ENCODE peak calls at places on chromosome 17, in eight cellular contexts. W is A549, D is WTC11, P is SK-N-SH, S is K562, G is GM12878, R is HepG2, O is H1. A is an unnamed sample.

GRCh38 chr17:7684856-7685532 is 2.3 kb downstream of the TP53 start:
- DNase-seq in W (no peak), D (no peak), P (no peak), S (no peak), G (no peak), R (no peak), O (no peak), A (no peak)

GRCh38 chr17:47820023-47820789 is 1.4 kb downstream of the OSBPL7 start:
- DNase-seq in W (no peak), D (no peak), P (no peak), S (peak; percentile 69), G (no peak), R (no peak), O (no peak), A (no peak)

GRCh38 chr17:63652106-63652505 is 29.9 kb downstream of the MAP3K3 start:
- DNase-seq in W (no peak), D (no peak), P (no peak), S (no peak), G (no peak), R (no peak), O (no peak), A (no peak)

GRCh38 chr17:16593356-16594102 is 24.5 kb upstream of the ZNF287 start:
- DNase-seq in W (no peak), D (no peak), P (no peak), S (no peak), G (no peak), R (peak; percentile 17), O (no peak), A (peak; percentile 22)

GRCh38 chr17:1294157-1294717 is 14.8 kb downstream of the TRARG1 start:
- DNase-seq in W (no peak), D (no peak), P (no peak), S (no peak), G (no peak), R (no peak), O (no peak), A (no peak)

GRCh38 chr17:46780003-46780373 is 38.5 kb downstream of the WNT3 start:
- DNase-seq in W (no peak), D (no peak), P (peak; percentile 30), S (no peak), G (no peak), R (no peak), O (no peak), A (no peak)

GRCh38 chr17:4944554-4945175 is 3.7 kb downstream of the PFN1 start:
- DNase-seq in W (no peak), D (no peak), P (no peak), S (no peak), G (no peak), R (no peak), O (no peak), A (no peak)

GRCh38 chr17:16269658-16270057 is 52.6 kb downstream of the PIGL start:
- DNase-seq in W (no peak), D (no peak), P (no peak), S (no peak), G (no peak), R (no peak), O (no peak), A (peak; percentile 87)

GRCh38 chr17:49497147-49498036 is 2.3 kb downstream of the NGFR start:
- DNase-seq in W (peak; percentile 48), D (peak; percentile 76), P (peak; percentile 84), S (no peak), G (no peak), R (no peak), O (peak; percentile 81), A (peak; percentile 22)

GRCh38 chr17:81666092-81666341 is 388 bp downstream of the OXLD1 start:
- DNase-seq in W (no peak), D (no peak), P (no peak), S (no peak), G (no peak), R (peak; percentile 36), O (no peak), A (peak; percentile 9)

GRCh38 chr17:49371178-49371834 is 9.3 kb upstream of the ZNF652 start:
- DNase-seq in W (no peak), D (peak; percentile 95), P (no peak), S (peak; percentile 59), G (no peak), R (no peak), O (peak; percentile 92), A (no peak)

DNA sequence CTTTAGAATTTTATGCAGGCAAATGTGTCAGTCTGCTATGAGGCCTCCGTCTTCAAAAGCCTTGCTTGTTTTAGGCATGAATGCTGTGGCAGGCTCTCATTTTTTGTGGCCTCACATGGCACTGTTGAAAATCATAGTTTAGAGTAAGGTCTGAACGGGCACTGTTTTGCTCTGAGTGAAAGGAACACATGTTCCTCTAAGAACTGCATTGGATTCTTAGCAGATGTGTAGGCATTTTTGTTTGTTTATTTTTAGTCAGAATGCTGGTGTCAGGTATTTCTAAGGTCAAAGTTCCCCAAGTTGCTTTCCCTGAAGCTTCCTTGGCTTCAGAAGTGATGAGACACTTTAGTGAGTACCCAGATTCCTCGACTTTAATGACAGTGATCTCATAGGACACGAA is 173.7 kb downstream of the HS3ST3B1 start:
- DNase-seq in W (no peak), D (no peak), P (no peak), S (no peak), G (no peak), R (no peak), O (no peak), A (no peak)
- TF ChIP-seq USF2 in W (no peak), D (no peak), P (no peak), S (no peak), G (no peak), R (no peak), O (no peak), A (no peak)

GRCh38 chr17:72119963-72120877 is 600 bp upstream of the SOX9 start:
- DNase-seq in W (peak; percentile 59), D (peak; percentile 46), P (peak; percentile 79), S (no peak), G (no peak), R (peak; percentile 79), O (peak; percentile 72), A (peak; percentile 91)
- TF ChIP-seq USF2 in W (no peak), D (no peak), P (no peak), S (no peak), G (no peak), R (no peak), O (no peak), A (no peak)

GRCh38 chr17:59373879-59374495 is 42.5 kb downstream of the YPEL2 start:
- DNase-seq in W (no peak), D (no peak), P (no peak), S (no peak), G (no peak), R (no peak), O (no peak), A (peak; percentile 62)

GRCh38 chr17:59369026-59369724 is 37.7 kb downstream of the YPEL2 start:
- DNase-seq in W (no peak), D (no peak), P (no peak), S (no peak), G (no peak), R (no peak), O (no peak), A (no peak)

GRCh38 chr17:59371426-59372099 is 40.1 kb downstream of the YPEL2 start:
- DNase-seq in W (no peak), D (no peak), P (no peak), S (no peak), G (no peak), R (peak; percentile 32), O (no peak), A (no peak)

GRCh38 chr17:59370580-59371299 is 39.3 kb downstream of the YPEL2 start:
- DNase-seq in W (no peak), D (no peak), P (no peak), S (no peak), G (no peak), R (no peak), O (no peak), A (no peak)

DNA sequence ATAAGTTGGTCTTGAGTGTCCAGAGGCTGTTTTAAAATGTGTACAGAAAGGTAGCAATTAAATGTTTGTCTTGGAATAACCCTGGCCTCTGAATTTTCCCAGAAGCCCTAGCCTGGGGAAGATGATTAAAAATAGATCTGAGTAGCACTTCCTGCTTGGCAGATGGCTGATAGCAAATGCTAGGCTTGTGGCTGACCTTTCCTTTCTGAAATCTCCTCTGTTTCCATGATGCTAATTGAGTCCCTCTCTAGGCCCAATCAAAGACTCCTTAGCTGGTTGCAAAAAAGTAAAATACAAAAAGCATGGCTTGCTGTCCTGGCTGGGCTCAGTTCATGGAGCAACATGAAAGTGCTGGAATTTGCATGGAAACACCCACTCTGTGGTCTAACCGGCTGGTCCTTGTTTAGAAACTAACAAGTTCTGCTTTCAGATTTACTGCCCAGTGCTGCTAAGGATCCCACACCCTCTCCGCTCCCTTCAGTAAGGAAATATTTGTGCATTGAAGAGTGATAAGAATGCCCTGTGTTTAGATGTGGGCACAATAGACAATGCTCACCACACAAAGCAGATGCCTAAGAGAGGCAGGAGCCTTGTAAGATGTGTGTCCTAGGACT is 40.8 kb downstream of the YPEL2 start:
- DNase-seq in W (no peak), D (no peak), P (no peak), S (peak; percentile 17), G (peak; percentile 79), R (no peak), O (no peak), A (peak; percentile 54)
- TF ChIP-seq USF2 in W (no peak), D (no peak), P (no peak), S (no peak), G (no peak), R (no peak), O (no peak), A (no peak)

DNA sequence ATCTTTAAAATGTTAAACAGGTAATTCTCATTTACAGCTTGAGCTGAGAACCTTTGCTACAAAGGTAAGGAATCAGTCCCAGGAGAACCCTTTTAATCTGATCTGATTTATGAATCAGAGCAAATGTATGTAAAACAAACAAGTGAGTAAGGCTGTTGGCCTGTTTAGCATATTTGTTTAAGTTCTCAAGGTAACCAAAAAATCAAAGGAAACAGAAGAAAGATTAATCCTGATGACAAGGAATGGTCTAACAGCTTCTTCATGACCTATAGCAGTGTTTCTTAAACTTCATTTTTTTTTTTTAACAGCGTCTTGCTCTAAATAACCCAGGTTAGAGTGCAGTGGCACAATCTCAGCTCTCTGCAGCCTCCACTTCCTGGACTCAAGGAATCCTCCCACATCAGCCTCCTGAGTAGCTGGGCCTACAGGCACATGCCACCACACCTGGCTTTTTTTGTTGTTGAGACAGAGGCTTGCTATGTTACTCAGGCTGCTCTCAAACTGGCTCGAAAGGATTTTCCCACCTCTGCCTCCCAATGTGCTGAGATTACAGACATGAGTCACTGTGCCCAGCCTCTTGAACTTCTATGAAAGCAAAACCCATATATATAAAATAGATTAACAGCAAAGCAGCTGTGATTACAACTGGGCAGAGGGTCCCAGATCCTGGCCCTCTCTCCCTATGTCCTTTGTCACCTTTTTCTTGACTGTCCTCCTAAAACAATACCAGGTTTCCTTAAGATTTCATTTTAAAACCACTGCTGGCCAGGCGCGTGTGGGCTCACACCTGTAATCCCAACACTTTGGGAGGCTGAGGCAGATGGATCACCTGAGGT is 5.1 kb upstream of the JPT1 start:
- DNase-seq in W (no peak), D (no peak), P (no peak), S (no peak), G (no peak), R (no peak), O (no peak), A (peak; percentile 78)
- TF ChIP-seq USF2 in W (no peak), D (no peak), P (no peak), S (no peak), G (no peak), R (no peak), O (no peak), A (no peak)

A was measured in IMR-90.